ENCODE peak calls at places on chromosomes 13 and 19, in four cellular contexts. One of them, this sample, is unnamed.
A peak's percentile ranks its signal among the peaks of the same experiment; 100 is the strongest.

GRCh38 chr19:44848036-44848804 is 2.1 kb downstream of the NECTIN2 start:
- DNase-seq in HS-5: no peak
- DNase-seq in T-helper 1 cell: no peak
- DNase-seq in left ventricle myocardium inferior: no peak
- DNase-seq in this sample: no peak

GRCh38 chr13:22220186-22221160 is 549.6 kb downstream of the FGF9 start:
- DNase-seq in left ventricle myocardium inferior: no peak
- DNase-seq in HS-5: no peak
- DNase-seq in T-helper 1 cell: no peak
- DNase-seq in this sample: no peak

GRCh38 chr19:53879145-53880037 is 2.6 kb upstream of the PRKCG start:
- DNase-seq in HS-5: no peak
- DNase-seq in T-helper 1 cell: peak; percentile 69
- DNase-seq in left ventricle myocardium inferior: peak; percentile 94
- DNase-seq in this sample: no peak

GRCh38 chr13:93355094-93355493 is 128.5 kb downstream of the GPC6 start:
- DNase-seq in HS-5: no peak
- DNase-seq in T-helper 1 cell: no peak
- DNase-seq in left ventricle myocardium inferior: no peak
- DNase-seq in this sample: no peak

GRCh38 chr19:54209748-54210494 is 9.3 kb downstream of the RPS9 start:
- DNase-seq in left ventricle myocardium inferior: peak; percentile 80
- DNase-seq in T-helper 1 cell: no peak
- DNase-seq in HS-5: peak; percentile 82
- DNase-seq in this sample: peak; percentile 96

GRCh38 chr19:13978721-13979191 is 26.4 kb downstream of the DCAF15 start:
- DNase-seq in HS-5: no peak
- DNase-seq in T-helper 1 cell: no peak
- DNase-seq in left ventricle myocardium inferior: no peak
- DNase-seq in this sample: no peak

GRCh38 chr13:73417012-73417615 is 358.3 kb downstream of the KLF5 start:
- DNase-seq in HS-5: no peak
- DNase-seq in T-helper 1 cell: no peak
- DNase-seq in left ventricle myocardium inferior: no peak
- DNase-seq in this sample: no peak

GRCh38 chr19:10419200-10419645 is 1.1 kb upstream of the PDE4A start:
- DNase-seq in HS-5: no peak
- DNase-seq in left ventricle myocardium inferior: no peak
- DNase-seq in T-helper 1 cell: no peak
- DNase-seq in this sample: no peak

GRCh38 chr19:35528218-35529038 is at the start of gene SBSN:
- DNase-seq in HS-5: peak; percentile 53
- DNase-seq in left ventricle myocardium inferior: no peak
- DNase-seq in T-helper 1 cell: no peak
- DNase-seq in this sample: no peak

This sample was measured in non-pigmented ciliary epithelial cell.